ENCODE peak calls at places on chromosomes 4 and X, in eight cellular contexts. G is adipocyte; K is lung microvascular endothelial cell; O is stimulated activated effector memory CD8-positive, alpha-beta T cell treated with anti-CD3 and anti-CD28 coated beads, Interleukin-12 subunit alpha, Interleukin-12 subunit beta, amount 100 ng/mL, for 72 hours; S is MCF 10A; I is NCI-H748 treated with DMSO at 0.1 percent for 48 hours; C is SIG-M5; E is choroid plexus epithelial cell. N is an unnamed sample.

GRCh38 chr4:17335371-17335770 is 176.5 kb downstream of the QDPR start:
- DNase-seq in G (no peak), K (no peak), O (no peak), S (no peak), I (no peak), C (no peak), E (no peak), N (no peak)

GRCh38 chrX:84219551-84219950 is 31.6 kb upstream of the RPS6KA6 start:
- DNase-seq in G (no peak), K (no peak), O (no peak), S (peak; percentile 42), I (peak; percentile 11), C (no peak), E (no peak), N (no peak)

GRCh38 chrX:136933617-136934145 is 53.2 kb upstream of the RBMX start:
- DNase-seq in G (no peak), K (no peak), O (no peak), S (no peak), I (no peak), C (no peak), E (no peak), N (no peak)

GRCh38 chrX:53682885-53683555 is 3.5 kb downstream of the HUWE1 start:
- DNase-seq in G (peak; percentile 66), K (peak; percentile 66), O (peak; percentile 6), S (peak; percentile 50), I (peak; percentile 34), C (no peak), E (peak; percentile 71), N (no peak)

GRCh38 chr4:148634476-148634875 is 192.3 kb upstream of the NR3C2 start:
- DNase-seq in G (peak; percentile 1), K (no peak), O (no peak), S (peak; percentile 75), I (no peak), C (no peak), E (peak; percentile 6), N (no peak)

GRCh38 chr4:1793496-1793840 is 375 bp downstream of the FGFR3 start:
- DNase-seq in G (peak; percentile 64), K (no peak), O (peak; percentile 11), S (peak; percentile 18), I (no peak), C (no peak), E (peak; percentile 17), N (no peak)

GRCh38 chr4:184395451-184395917 is 78.9 kb downstream of the IRF2 start:
- DNase-seq in G (no peak), K (peak; percentile 33), O (no peak), S (no peak), I (no peak), C (no peak), E (no peak), N (no peak)

GRCh38 chr4:73244941-73245601 is 13.5 kb downstream of the ANKRD17 start:
- DNase-seq in G (no peak), K (no peak), O (no peak), S (no peak), I (no peak), C (no peak), E (no peak), N (no peak)

GRCh38 chr4:19164334-19164733 is 1087.4 kb upstream of the SLIT2 start:
- DNase-seq in G (no peak), K (no peak), O (no peak), S (no peak), I (no peak), C (no peak), E (no peak), N (no peak)

GRCh38 chrX:22629105-22629725 is 356.5 kb downstream of the CBLL2 start:
- DNase-seq in G (peak; percentile 54), K (peak; percentile 53), O (no peak), S (peak; percentile 12), I (no peak), C (no peak), E (peak; percentile 65), N (no peak)

GRCh38 chr4:187276786-187277408 is 553.2 kb upstream of the FAT1 start:
- DNase-seq in G (no peak), K (no peak), O (no peak), S (no peak), I (no peak), C (no peak), E (peak; percentile 28), N (no peak)

GRCh38 chrX:106726485-106727437 is at the start of gene RNF128:
- DNase-seq in G (peak; percentile 37), K (peak; percentile 0), O (no peak), S (peak; percentile 51), I (peak; percentile 13), C (no peak), E (peak; percentile 19), N (peak; percentile 38)

GRCh38 chrX:84924624-84925023 is 79.1 kb upstream of the APOOL start:
- DNase-seq in G (no peak), K (no peak), O (no peak), S (no peak), I (no peak), C (no peak), E (no peak), N (no peak)

GRCh38 chr4:82648356-82648755 is 86.6 kb upstream of the TMEM150C start:
- DNase-seq in G (no peak), K (no peak), O (no peak), S (peak; percentile 10), I (no peak), C (no peak), E (peak; percentile 13), N (no peak)

GRCh38 chr4:145937021-145937861 is 1.4 kb downstream of the ZNF827 start:
- DNase-seq in G (peak; percentile 76), K (peak; percentile 46), O (peak; percentile 30), S (peak; percentile 57), I (peak; percentile 2), C (no peak), E (peak; percentile 80), N (peak; percentile 85)

GRCh38 chrX:24117288-24117687 is 32.2 kb upstream of the ZFX start:
- DNase-seq in G (peak; percentile 79), K (peak; percentile 70), O (no peak), S (peak; percentile 65), I (no peak), C (no peak), E (peak; percentile 77), N (no peak)

GRCh38 chr4:33579951-33580350 is 2664.4 kb downstream of the ARAP2 start:
- DNase-seq in G (no peak), K (no peak), O (no peak), S (no peak), I (no peak), C (no peak), E (no peak), N (no peak)

GRCh38 chr4:48388504-48389154 is 47.3 kb downstream of the SLAIN2 start:
- DNase-seq in G (peak; percentile 57), K (no peak), O (no peak), S (no peak), I (no peak), C (no peak), E (peak; percentile 46), N (no peak)

GRCh38 chrX:30887721-30888120 is 1.3 kb downstream of the TAB3 start:
- DNase-seq in G (no peak), K (no peak), O (no peak), S (no peak), I (no peak), C (no peak), E (no peak), N (no peak)

GRCh38 chrX:15854080-15854655 is 445 bp downstream of the AP1S2 start:
- DNase-seq in G (peak; percentile 61), K (peak; percentile 49), O (peak; percentile 12), S (peak; percentile 39), I (no peak), C (no peak), E (no peak), N (peak; percentile 80)

GRCh38 chr4:157172011-157172410 is 48.5 kb upstream of the GRIA2 start:
- DNase-seq in G (peak; percentile 13), K (peak; percentile 16), O (no peak), S (peak; percentile 26), I (no peak), C (no peak), E (peak; percentile 56), N (no peak)

GRCh38 chrX:119067023-119067739 is 5.6 kb upstream of the CT47C1 start:
- DNase-seq in G (peak; percentile 74), K (peak; percentile 73), O (no peak), S (peak; percentile 65), I (peak; percentile 7), C (no peak), E (peak; percentile 75), N (peak; percentile 49)

GRCh38 chrX:18886005-18886343 is 97.9 kb downstream of the PHKA2 start:
- DNase-seq in G (no peak), K (no peak), O (no peak), S (no peak), I (no peak), C (no peak), E (no peak), N (no peak)

GRCh38 chr4:128871948-128872347 is 62.4 kb downstream of the JADE1 start:
- DNase-seq in G (peak; percentile 76), K (no peak), O (no peak), S (peak; percentile 87), I (no peak), C (no peak), E (peak; percentile 92), N (no peak)

GRCh38 chr4:2042207-2042946 is 16.8 kb upstream of the NAT8L start:
- DNase-seq in G (peak; percentile 67), K (peak; percentile 39), O (peak; percentile 29), S (no peak), I (no peak), C (no peak), E (no peak), N (no peak)

GRCh38 chr4:82493721-82494425 is 63.5 kb downstream of the ENOPH1 start:
- DNase-seq in G (peak; percentile 14), K (no peak), O (no peak), S (no peak), I (no peak), C (no peak), E (no peak), N (no peak)

GRCh38 chr4:89173336-89174090 is 62.2 kb downstream of the TIGD2 start:
- DNase-seq in G (no peak), K (no peak), O (no peak), S (no peak), I (no peak), C (no peak), E (no peak), N (no peak)

GRCh38 chrX:71082778-71083177 is 12.9 kb upstream of the FOXO4 start:
- DNase-seq in G (no peak), K (no peak), O (no peak), S (no peak), I (no peak), C (no peak), E (no peak), N (no peak)

GRCh38 chr4:111020961-111021360 is 398.1 kb upstream of the PITX2 start:
- DNase-seq in G (no peak), K (no peak), O (no peak), S (no peak), I (peak; percentile 1), C (no peak), E (no peak), N (no peak)

GRCh38 chr4:149790172-149790907 is 25.3 kb downstream of the IQCM start:
- DNase-seq in G (peak; percentile 66), K (no peak), O (no peak), S (peak; percentile 81), I (no peak), C (no peak), E (peak; percentile 26), N (no peak)

GRCh38 chr4:121726642-121727268 is 30.0 kb upstream of the ANXA5 start:
- DNase-seq in G (peak; percentile 83), K (peak; percentile 84), O (peak; percentile 11), S (peak; percentile 74), I (peak; percentile 12), C (no peak), E (peak; percentile 89), N (no peak)

GRCh38 chr4:14157262-14157661 is 529.7 kb upstream of the BOD1L1 start:
- DNase-seq in G (no peak), K (no peak), O (no peak), S (no peak), I (no peak), C (no peak), E (no peak), N (no peak)

GRCh38 chr4:158858410-158859189 is 89.8 kb downstream of the FNIP2 start:
- DNase-seq in G (peak; percentile 31), K (no peak), O (no peak), S (peak; percentile 32), I (no peak), C (no peak), E (peak; percentile 51), N (no peak)

GRCh38 chrX:42930951-42931350 is 153.0 kb upstream of the PPP1R2C start:
- DNase-seq in G (no peak), K (no peak), O (no peak), S (no peak), I (no peak), C (no peak), E (no peak), N (no peak)

N was measured in psoas muscle.